ENCODE peak calls at places on chromosomes 4 and X, in seven cellular contexts. F, T, R, B, A, L and Y are unnamed samples. For H3K36me3, the result is how much of the 10 kb centered on the place peaks cover.

GRCh38 chr4:3481113-3481531 is 18.0 kb downstream of the DOK7 start:
- DNase-seq in F (no peak), T (no peak), R (peak), B (no peak), A (peak), L (no peak), Y (no peak)

GRCh38 chr4:144463896-144464295 is 182.1 kb upstream of the HHIP start:
- DNase-seq in F (no peak), T (no peak), R (no peak), B (no peak), A (no peak), L (no peak), Y (no peak)

GRCh38 chrX:8867454-8867853 is 66.3 kb upstream of the FAM9A start:
- DNase-seq in F (no peak), T (no peak), R (no peak), B (peak), A (no peak), L (no peak), Y (no peak)

GRCh38 chr4:24674279-24674678 is 89.9 kb upstream of the DHX15 start:
- DNase-seq in F (no peak), T (no peak), R (no peak), B (no peak), A (no peak), L (no peak), Y (no peak)

GRCh38 chr4:111934294-111934693 is 211.0 kb upstream of the FAM241A start:
- DNase-seq in F (no peak), T (no peak), R (no peak), B (no peak), A (peak), L (no peak), Y (no peak)

GRCh38 chr4:335515-335914 is 2.1 kb upstream of the ZNF141 start:
- DNase-seq in F (no peak), T (no peak), R (no peak), B (no peak), A (no peak), L (no peak), Y (no peak)

GRCh38 chr4:150582881-150583286 is 933 bp downstream of the MAB21L2 start:
- DNase-seq in F (peak), T (peak), R (peak), B (peak), A (peak), L (no peak), Y (peak)

GRCh38 chr4:61580721-61581377 is 380.7 kb downstream of the ADGRL3 start:
- DNase-seq in F (peak), T (no peak), R (no peak), B (no peak), A (no peak), L (no peak), Y (peak)

GRCh38 chr4:141919648-141920047 is 283.3 kb downstream of the IL15 start:
- DNase-seq in F (no peak), T (no peak), R (no peak), B (no peak), A (no peak), L (no peak), Y (no peak)

GRCh38 chr4:76420901-76421581 is at the start of gene CCDC158:
- DNase-seq in F (peak), T (no peak), R (no peak), B (no peak), A (no peak), L (no peak), Y (no peak)

GRCh38 chrX:114970806-114971205 is 46.6 kb downstream of the IL13RA2 start:
- DNase-seq in F (peak), T (no peak), R (no peak), B (no peak), A (no peak), L (no peak), Y (no peak)

GRCh38 chr4:142331646-142332045 is 514.5 kb downstream of the INPP4B start:
- DNase-seq in F (peak), T (no peak), R (no peak), B (peak), A (no peak), L (no peak), Y (peak)

GRCh38 chrX:112259375-112259774 is 176.8 kb upstream of the TRPC5 start:
- DNase-seq in F (no peak), T (no peak), R (no peak), B (no peak), A (no peak), L (no peak), Y (no peak)

GRCh38 chrX:75603833-75604232 is 81.0 kb upstream of the ZDHHC15 start:
- DNase-seq in F (peak), T (peak), R (no peak), B (peak), A (peak), L (peak), Y (no peak)

GRCh38 chrX:69222103-69223090 is 57.1 kb upstream of the PJA1 start:
- DNase-seq in F (peak), T (peak), R (peak), B (peak), A (peak), L (peak), Y (peak)

GRCh38 chr4:75723117-75723801 is 1.1 kb upstream of the USO1 start:
- DNase-seq in F (peak), T (peak), R (no peak), B (peak), A (no peak), L (no peak), Y (peak)

GRCh38 chrX:56797966-56798711 is 69.1 kb downstream of the NBDY start:
- DNase-seq in F (peak), T (no peak), R (no peak), B (no peak), A (no peak), L (peak), Y (peak)

GRCh38 chrX:134026732-134027311 is 41.4 kb upstream of the GPC3 start:
- DNase-seq in F (peak), T (peak), R (peak), B (peak), A (peak), L (peak), Y (peak)

GRCh38 chrX:11329016-11329415 is 35.8 kb downstream of the AMELX start:
- DNase-seq in F (peak), T (no peak), R (no peak), B (no peak), A (no peak), L (no peak), Y (peak)

GRCh38 chrX:2423899-2424298 is 76.9 kb downstream of the DHRSX start:
- DNase-seq in F (no peak), T (no peak), R (no peak), B (no peak), A (no peak), L (no peak), Y (no peak)

GRCh38 chr4:47287735-47288134 is 175.8 kb downstream of the COMMD8 start:
- DNase-seq in F (peak), T (peak), R (no peak), B (peak), A (no peak), L (peak), Y (peak)

GRCh38 chr4:84887824-84888223 is 78.7 kb downstream of the WDFY3 start:
- DNase-seq in F (peak), T (no peak), R (no peak), B (peak), A (no peak), L (no peak), Y (peak)

GRCh38 chrX:10548681-10549080 is 71.7 kb downstream of the MID1 start:
- DNase-seq in F (peak), T (no peak), R (no peak), B (no peak), A (no peak), L (no peak), Y (no peak)

GRCh38 chr4:181690498-181690897 is 552.7 kb upstream of the TENM3 start:
- DNase-seq in F (peak), T (no peak), R (no peak), B (no peak), A (no peak), L (no peak), Y (no peak)

GRCh38 chr4:37864786-37865185 is 26.1 kb upstream of the TBC1D1 start:
- DNase-seq in F (no peak), T (no peak), R (no peak), B (no peak), A (no peak), L (no peak), Y (no peak)

GRCh38 chr4:153207561-153207960 is 3.3 kb downstream of the TRIM2 start:
- DNase-seq in F (no peak), T (peak), R (no peak), B (peak), A (peak), L (no peak), Y (no peak)

GRCh38 chr4:81030061-81030616 is 369 bp upstream of the BMP3 start:
- DNase-seq in F (no peak), T (no peak), R (no peak), B (no peak), A (peak), L (no peak), Y (no peak)

GRCh38 chr4:184983660-184984356 is 34.5 kb upstream of the HELT start:
- DNase-seq in F (peak), T (peak), R (peak), B (peak), A (peak), L (peak), Y (peak)

GRCh38 chrX:29724316-29724715 is 491.0 kb upstream of the MAGEB2 start:
- DNase-seq in F (no peak), T (no peak), R (no peak), B (no peak), A (no peak), L (no peak), Y (no peak)

GRCh38 chr4:159248383-159249178 is 145.7 kb downstream of the RAPGEF2 start:
- DNase-seq in F (peak), T (peak), R (no peak), B (peak), A (no peak), L (no peak), Y (peak)

GRCh38 chr4:87103086-87103485 is 117.3 kb downstream of the KLHL8 start:
- DNase-seq in F (peak), T (no peak), R (no peak), B (no peak), A (no peak), L (no peak), Y (no peak)
- H3K4me2 ChIP-seq in F (peak), T (peak), R (no peak), B (no peak), A (no peak), L (no peak), Y (peak)

GRCh38 chr4:165345663-165346417 is 18.4 kb downstream of the MSMO1 start:
- DNase-seq in F (no peak), T (no peak), R (no peak), B (peak), A (no peak), L (no peak), Y (no peak)

GRCh38 chr4:165347647-165348569 is 20.4 kb downstream of the MSMO1 start:
- DNase-seq in F (no peak), T (no peak), R (no peak), B (no peak), A (no peak), L (no peak), Y (no peak)

GRCh38 chr4:165343353-165344191 is 16.1 kb downstream of the MSMO1 start:
- DNase-seq in F (no peak), T (peak), R (no peak), B (no peak), A (peak), L (peak), Y (no peak)
- H3K36me3 ChIP-seq in F (under half), T (under half), R (half or more), B (under half), A (under half), L (under half), Y (under half)

GRCh38 chrX:39782276-39782675 is 315.5 kb downstream of the BCOR start:
- DNase-seq in F (no peak), T (no peak), R (no peak), B (no peak), A (peak), L (no peak), Y (no peak)
- H3K4me2 ChIP-seq in F (no peak), T (no peak), R (no peak), B (no peak), A (no peak), L (no peak), Y (no peak)

GRCh38 chr4:169131556-169132208 is 121.6 kb upstream of the CBR4 start:
- DNase-seq in F (no peak), T (no peak), R (no peak), B (no peak), A (no peak), L (peak), Y (no peak)
- H3K36me3 ChIP-seq in F (under half), T (under half), R (half or more), B (under half), A (under half), L (under half), Y (half or more)

GRCh38 chr4:155758500-155759371 is at the start of gene GUCY1B1:
- DNase-seq in F (peak), T (peak), R (peak), B (peak), A (peak), L (peak), Y (peak)
- H3K4me2 ChIP-seq in F (peak), T (peak), R (peak), B (peak), A (peak), L (peak), Y (peak)

GRCh38 chrX:47226531-47227333 is 6.1 kb upstream of the USP11 start:
- DNase-seq in F (no peak), T (no peak), R (no peak), B (no peak), A (no peak), L (no peak), Y (no peak)
- H3K36me3 ChIP-seq in F (under half), T (under half), R (half or more), B (half or more), A (under half), L (under half), Y (under half)

GRCh38 chrX:18722500-18723071 is 15.1 kb downstream of the PPEF1 start:
- DNase-seq in F (no peak), T (no peak), R (no peak), B (no peak), A (no peak), L (no peak), Y (no peak)
- H3K4me2 ChIP-seq in F (no peak), T (no peak), R (no peak), B (no peak), A (no peak), L (no peak), Y (no peak)